ENCODE peak calls at places on chromosomes 13 and 19, in eight cellular contexts. Y is skeletal muscle cell; O is BE2C; E is epithelial cell of prostate; U is PC-9; W is activated naive CD4-positive, alpha-beta T cell; A is T-helper 1 cell; V is iPS-NIHi11. S is an unnamed sample.

GRCh38 chr13:101170306-101170705 is 246.0 kb downstream of the NALCN start:
- DNase-seq in U (no peak), Y (no peak), O (no peak), A (no peak), W (no peak), E (no peak), V (no peak), S (no peak)

GRCh38 chr19:13398780-13399726 is 107.2 kb downstream of the CACNA1A start:
- DNase-seq in W (no peak), Y (peak; percentile 88), A (no peak), U (no peak), O (peak; percentile 49), E (peak; percentile 54), V (no peak), S (no peak)

GRCh38 chr19:38031423-38031770 is 124.4 kb downstream of the SIPA1L3 start:
- DNase-seq in E (no peak), U (no peak), O (no peak), Y (no peak), A (no peak), V (no peak), W (no peak), S (no peak)

GRCh38 chr19:9406798-9407352 is 28.5 kb downstream of the ZNF266 start:
- DNase-seq in A (peak; percentile 19), E (peak; percentile 56), U (peak; percentile 56), O (peak; percentile 97), Y (peak; percentile 59), W (peak; percentile 3), V (peak; percentile 45), S (no peak)

GRCh38 chr19:51071006-51071405 is 6.1 kb upstream of the KLK13 start:
- DNase-seq in V (no peak), E (peak; percentile 54), A (no peak), Y (no peak), W (no peak), U (peak; percentile 55), O (no peak), S (no peak)

GRCh38 chr13:111049791-111050538 is 65.1 kb upstream of the ARHGEF7 start:
- DNase-seq in E (no peak), W (no peak), A (no peak), O (no peak), V (peak; percentile 31), U (no peak), Y (no peak), S (no peak)

GRCh38 chr19:55232284-55232597 is 3.7 kb upstream of the TMEM86B start:
- DNase-seq in O (peak; percentile 82), W (no peak), A (no peak), U (no peak), Y (no peak), E (no peak), V (no peak), S (no peak)

GRCh38 chr13:99434258-99434788 is 66.9 kb upstream of the TM9SF2 start:
- DNase-seq in U (no peak), O (no peak), E (no peak), A (peak; percentile 73), W (peak; percentile 83), Y (no peak), V (no peak), S (no peak)

GRCh38 chr19:35994868-35995654 is at the start of gene SDHAF1:
- DNase-seq in W (peak; percentile 87), E (peak; percentile 26), A (peak; percentile 89), V (peak; percentile 97), Y (peak; percentile 63), O (peak; percentile 96), U (peak; percentile 86), S (peak; percentile 97)

GRCh38 chr13:40452038-40452666 is 214.3 kb downstream of the FOXO1 start:
- DNase-seq in W (no peak), E (no peak), V (no peak), Y (no peak), U (no peak), O (no peak), A (no peak), S (no peak)

GRCh38 chr19:7295912-7296486 is 1.8 kb upstream of the INSR start:
- DNase-seq in U (peak; percentile 41), A (no peak), W (no peak), E (no peak), V (no peak), O (no peak), Y (no peak), S (no peak)

GRCh38 chr13:70960841-70961443 is 852.7 kb upstream of the KLHL1 start:
- DNase-seq in Y (no peak), A (no peak), U (no peak), E (no peak), V (no peak), W (no peak), O (peak; percentile 32), S (no peak)

GRCh38 chr19:13906525-13906904 is 514 bp downstream of the CC2D1A start:
- DNase-seq in A (peak; percentile 18), U (peak; percentile 38), W (peak; percentile 36), V (no peak), O (no peak), Y (no peak), E (no peak), S (no peak)

GRCh38 chr13:28497143-28497876 is 2.4 kb upstream of the FLT1 start:
- DNase-seq in Y (no peak), W (no peak), A (no peak), O (no peak), U (no peak), E (no peak), V (no peak), S (no peak)

GRCh38 chr19:42606660-42607351 is 12.1 kb upstream of the CEACAM8 start:
- DNase-seq in O (peak; percentile 74), W (no peak), A (peak; percentile 27), Y (no peak), V (peak; percentile 86), E (peak; percentile 14), U (no peak), S (no peak)

GRCh38 chr13:111338841-111339240 is 18.4 kb downstream of the TEX29 start:
- DNase-seq in V (no peak), A (no peak), U (no peak), Y (no peak), W (no peak), E (no peak), O (no peak), S (no peak)

S was measured in CD14-positive monocyte.